ENCODE peak calls at places on chromosomes 13 and 19, in nine cellular contexts. U is NCI-H774, W is HEK293T, S is neural crest cell, A is AML-193, H is G401, E is fibroblast of lung, F is Caco-2, R is brain microvascular endothelial cell. L is an unnamed sample.

GRCh38 chr13:113934576-113934975 is 39.3 kb downstream of the C13orf46 start:
- DNase-seq in R (no peak), W (no peak), S (no peak), A (no peak), U (no peak), E (no peak), F (no peak), H (no peak), L (no peak)

GRCh38 chr13:97640236-97640635 is 206.3 kb downstream of the RAP2A start:
- DNase-seq in R (no peak), U (no peak), E (no peak), H (no peak), W (no peak), F (no peak), S (no peak), A (no peak), L (no peak)

GRCh38 chr19:40687525-40688016 is 2.9 kb downstream of the NUMBL start:
- DNase-seq in E (peak), F (no peak), S (no peak), H (peak), W (no peak), U (no peak), A (no peak), R (peak), L (peak)

GRCh38 chr19:1102407-1103106 is 1.2 kb upstream of the GPX4 start:
- DNase-seq in E (peak), H (no peak), W (no peak), U (no peak), F (peak), R (peak), S (no peak), A (no peak), L (no peak)

GRCh38 chr19:29271911-29272310 is 59.0 kb upstream of the UQCRFS1 start:
- DNase-seq in H (no peak), R (no peak), E (no peak), S (no peak), W (no peak), U (no peak), A (no peak), F (no peak), L (no peak)

GRCh38 chr19:48752511-48753365 is at the start of gene FUT1:
- DNase-seq in R (no peak), S (no peak), H (peak), U (peak), A (no peak), W (no peak), F (peak), E (peak), L (peak)

GRCh38 chr19:49855676-49856573 is 5.0 kb downstream of the PTOV1 start:
- DNase-seq in S (no peak), R (no peak), A (no peak), U (no peak), E (no peak), H (no peak), W (no peak), F (no peak), L (no peak)

GRCh38 chr13:55566779-55567178 is 1573.9 kb upstream of the PRR20A start:
- DNase-seq in R (no peak), U (no peak), S (no peak), H (no peak), F (no peak), E (no peak), A (no peak), W (no peak), L (no peak)

GRCh38 chr19:49528211-49528771 is 488 bp downstream of the RCN3 start:
- DNase-seq in S (no peak), E (peak), U (no peak), F (no peak), W (no peak), H (no peak), A (no peak), R (peak), L (no peak)

GRCh38 chr13:71721117-71721516 is 145.9 kb downstream of the DACH1 start:
- DNase-seq in A (no peak), F (no peak), R (no peak), S (no peak), H (no peak), W (no peak), E (no peak), U (no peak), L (no peak)

GRCh38 chr19:31054430-31054829 is 294.8 kb downstream of the TSHZ3 start:
- DNase-seq in U (no peak), F (peak), A (peak), E (peak), H (no peak), S (no peak), W (peak), R (peak), L (peak)

GRCh38 chr19:58563034-58563573 is 4.7 kb upstream of the UBE2M start:
- DNase-seq in F (peak), A (no peak), E (no peak), R (no peak), H (peak), U (no peak), S (no peak), W (no peak), L (peak)

GRCh38 chr13:38582133-38582532 is 104.7 kb upstream of the FREM2 start:
- DNase-seq in S (peak), F (peak), E (peak), A (peak), U (peak), H (peak), R (peak), W (peak), L (peak)

GRCh38 chr19:860481-861098 is 1.1 kb downstream of the CFD start:
- DNase-seq in F (peak), H (no peak), W (peak), U (peak), A (peak), E (peak), R (no peak), S (no peak), L (no peak)

GRCh38 chr19:1410136-1410786 is 2.9 kb downstream of the DAZAP1 start:
- DNase-seq in A (no peak), U (no peak), W (no peak), F (no peak), H (no peak), E (peak), S (no peak), R (peak), L (no peak)

L was measured in cerebellum.